ENCODE peak calls at places on chromosome 1, in eight cellular contexts. One of them, this sample, is unnamed.

GRCh38 chr1:21225065-21225464 is 48.4 kb upstream of the EIF4G3 start:
- DNase-seq in neural progenitor cell: no peak
- DNase-seq in PC-3: no peak
- DNase-seq in OCI-LY7: no peak
- DNase-seq in HCT116: no peak
- DNase-seq in GM23248: no peak
- DNase-seq in hepatocyte: no peak
- DNase-seq in SK-N-SH: no peak
- DNase-seq in this sample: no peak

GRCh38 chr1:205576805-205577761 is 54.7 kb downstream of the ELK4 start:
- DNase-seq in PC-3: no peak
- DNase-seq in neural progenitor cell: no peak
- DNase-seq in GM23248: no peak
- DNase-seq in OCI-LY7: no peak
- DNase-seq in SK-N-SH: no peak
- DNase-seq in hepatocyte: peak; percentile 2
- DNase-seq in HCT116: no peak
- DNase-seq in this sample: no peak

GRCh38 chr1:63051886-63052285 is 268.0 kb downstream of the ATG4C start:
- DNase-seq in HCT116: no peak
- DNase-seq in GM23248: no peak
- DNase-seq in PC-3: no peak
- DNase-seq in OCI-LY7: no peak
- DNase-seq in neural progenitor cell: no peak
- DNase-seq in SK-N-SH: no peak
- DNase-seq in hepatocyte: no peak
- DNase-seq in this sample: no peak

GRCh38 chr1:187471555-187471954 is 642.8 kb downstream of the PLA2G4A start:
- DNase-seq in hepatocyte: no peak
- DNase-seq in PC-3: peak; percentile 44
- DNase-seq in GM23248: peak; percentile 48
- DNase-seq in neural progenitor cell: no peak
- DNase-seq in SK-N-SH: no peak
- DNase-seq in OCI-LY7: no peak
- DNase-seq in HCT116: no peak
- DNase-seq in this sample: no peak

GRCh38 chr1:205693421-205693991 is 13.2 kb upstream of the SLC45A3 start:
- DNase-seq in SK-N-SH: no peak
- DNase-seq in OCI-LY7: no peak
- DNase-seq in neural progenitor cell: no peak
- DNase-seq in GM23248: no peak
- DNase-seq in hepatocyte: no peak
- DNase-seq in PC-3: no peak
- DNase-seq in HCT116: no peak
- DNase-seq in this sample: no peak

GRCh38 chr1:192810253-192810880 is 1.5 kb downstream of the RGS2 start:
- DNase-seq in SK-N-SH: no peak
- DNase-seq in OCI-LY7: peak; percentile 79
- DNase-seq in PC-3: peak; percentile 41
- DNase-seq in GM23248: no peak
- DNase-seq in HCT116: no peak
- DNase-seq in neural progenitor cell: peak; percentile 84
- DNase-seq in hepatocyte: peak; percentile 65
- DNase-seq in this sample: peak; percentile 80

GRCh38 chr1:151419819-151420218 is 20.4 kb downstream of the PSMB4 start:
- DNase-seq in GM23248: no peak
- DNase-seq in neural progenitor cell: no peak
- DNase-seq in PC-3: no peak
- DNase-seq in hepatocyte: no peak
- DNase-seq in OCI-LY7: no peak
- DNase-seq in HCT116: no peak
- DNase-seq in SK-N-SH: no peak
- DNase-seq in this sample: no peak

GRCh38 chr1:1178794-1179331 is 5.2 kb downstream of the TTLL10 start:
- DNase-seq in HCT116: no peak
- DNase-seq in neural progenitor cell: peak; percentile 1
- DNase-seq in hepatocyte: no peak
- DNase-seq in GM23248: no peak
- DNase-seq in OCI-LY7: no peak
- DNase-seq in PC-3: no peak
- DNase-seq in SK-N-SH: peak; percentile 30
- DNase-seq in this sample: no peak

GRCh38 chr1:210330279-210330866 is 1.7 kb downstream of the HHAT start:
- DNase-seq in neural progenitor cell: no peak
- DNase-seq in GM23248: no peak
- DNase-seq in OCI-LY7: no peak
- DNase-seq in SK-N-SH: peak; percentile 30
- DNase-seq in PC-3: no peak
- DNase-seq in HCT116: no peak
- DNase-seq in hepatocyte: peak; percentile 13
- DNase-seq in this sample: no peak

GRCh38 chr1:38133304-38133703 is 86.7 kb upstream of the POU3F1 start:
- DNase-seq in SK-N-SH: no peak
- DNase-seq in PC-3: no peak
- DNase-seq in neural progenitor cell: no peak
- DNase-seq in GM23248: no peak
- DNase-seq in OCI-LY7: no peak
- DNase-seq in HCT116: no peak
- DNase-seq in hepatocyte: no peak
- DNase-seq in this sample: no peak

GRCh38 chr1:109091196-109092193 is 931 bp downstream of the TMEM167B start:
- DNase-seq in neural progenitor cell: no peak
- DNase-seq in OCI-LY7: no peak
- DNase-seq in HCT116: no peak
- DNase-seq in SK-N-SH: peak; percentile 67
- DNase-seq in GM23248: peak; percentile 82
- DNase-seq in PC-3: no peak
- DNase-seq in hepatocyte: peak; percentile 67
- DNase-seq in this sample: peak; percentile 21

GRCh38 chr1:112713466-112714312 is 1.4 kb downstream of the PPM1J start:
- DNase-seq in SK-N-SH: no peak
- DNase-seq in GM23248: no peak
- DNase-seq in neural progenitor cell: peak; percentile 28
- DNase-seq in HCT116: no peak
- DNase-seq in PC-3: no peak
- DNase-seq in OCI-LY7: peak; percentile 85
- DNase-seq in hepatocyte: no peak
- DNase-seq in this sample: no peak

GRCh38 chr1:160522622-160523345 is at the start of gene SLAMF6:
- DNase-seq in PC-3: no peak
- DNase-seq in neural progenitor cell: no peak
- DNase-seq in GM23248: no peak
- DNase-seq in SK-N-SH: no peak
- DNase-seq in hepatocyte: no peak
- DNase-seq in HCT116: no peak
- DNase-seq in OCI-LY7: peak; percentile 81
- DNase-seq in this sample: peak; percentile 77

GRCh38 chr1:226550671-226551041 is 2.1 kb downstream of the STUM start:
- DNase-seq in GM23248: no peak
- DNase-seq in hepatocyte: no peak
- DNase-seq in neural progenitor cell: no peak
- DNase-seq in PC-3: no peak
- DNase-seq in OCI-LY7: no peak
- DNase-seq in HCT116: no peak
- DNase-seq in SK-N-SH: no peak
- DNase-seq in this sample: no peak

DNA sequence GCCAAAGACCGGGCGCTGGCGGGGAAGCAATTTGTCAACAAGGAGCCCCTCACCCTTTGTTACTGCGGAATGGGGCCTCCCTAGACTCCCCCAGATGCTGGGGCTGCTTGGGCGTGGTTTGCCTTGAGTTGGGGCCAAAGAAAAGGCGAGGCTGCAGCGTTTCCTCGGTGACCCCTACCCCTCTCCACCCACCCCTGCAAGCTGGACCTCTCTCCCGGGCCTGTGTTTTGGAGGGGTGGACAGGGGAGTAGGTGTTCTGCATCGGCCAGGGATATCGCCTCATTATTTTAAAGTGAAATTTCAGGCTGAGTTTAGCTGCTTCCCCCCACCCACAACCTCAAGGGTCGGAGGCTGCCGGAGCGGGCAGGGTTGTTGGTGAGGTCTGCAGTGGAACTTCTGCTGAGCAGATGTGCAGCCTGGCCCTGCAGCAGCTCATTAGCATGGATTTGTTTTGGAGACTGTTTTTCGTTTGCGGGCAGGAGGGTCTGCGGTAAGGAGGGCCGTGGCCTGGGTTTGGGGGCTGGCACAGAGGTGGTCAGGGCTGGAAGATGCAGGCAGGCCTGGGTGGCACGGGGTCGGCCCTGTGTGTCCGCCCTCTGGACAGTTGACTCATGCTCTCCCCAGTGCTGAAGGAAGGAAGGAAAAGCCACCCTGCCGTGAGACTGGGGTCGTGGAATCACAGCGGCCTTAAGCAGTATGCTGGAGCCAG is 1.6 kb downstream of the NBL1 start:
- DNase-seq in GM23248: peak; percentile 71
- DNase-seq in PC-3: no peak
- DNase-seq in hepatocyte: no peak
- DNase-seq in SK-N-SH: peak; percentile 83
- DNase-seq in OCI-LY7: no peak
- DNase-seq in HCT116: no peak
- DNase-seq in neural progenitor cell: peak; percentile 36
- DNase-seq in this sample: no peak
- TF ChIP-seq EZH2phosphoT487 in GM23248: no peak
- TF ChIP-seq EZH2phosphoT487 in PC-3: no peak
- TF ChIP-seq EZH2phosphoT487 in hepatocyte: no peak
- TF ChIP-seq EZH2phosphoT487 in SK-N-SH: no peak
- TF ChIP-seq EZH2phosphoT487 in OCI-LY7: no peak
- TF ChIP-seq EZH2phosphoT487 in HCT116: no peak
- TF ChIP-seq EZH2phosphoT487 in neural progenitor cell: no peak
- TF ChIP-seq EZH2phosphoT487 in this sample: no peak

GRCh38 chr1:12451560-12451900 is 166.5 kb downstream of the DHRS3 start:
- DNase-seq in HCT116: no peak
- DNase-seq in neural progenitor cell: no peak
- DNase-seq in SK-N-SH: no peak
- DNase-seq in GM23248: no peak
- DNase-seq in PC-3: no peak
- DNase-seq in hepatocyte: no peak
- DNase-seq in OCI-LY7: no peak
- DNase-seq in this sample: no peak

GRCh38 chr1:12450831-12451559 is 167.0 kb downstream of the DHRS3 start:
- DNase-seq in SK-N-SH: no peak
- DNase-seq in HCT116: no peak
- DNase-seq in OCI-LY7: no peak
- DNase-seq in GM23248: no peak
- DNase-seq in PC-3: no peak
- DNase-seq in neural progenitor cell: no peak
- DNase-seq in hepatocyte: no peak
- DNase-seq in this sample: no peak

GRCh38 chr1:12452262-12452661 is 165.7 kb downstream of the DHRS3 start:
- DNase-seq in PC-3: no peak
- DNase-seq in hepatocyte: no peak
- DNase-seq in HCT116: no peak
- DNase-seq in SK-N-SH: no peak
- DNase-seq in GM23248: no peak
- DNase-seq in neural progenitor cell: no peak
- DNase-seq in OCI-LY7: no peak
- DNase-seq in this sample: no peak

GRCh38 chr1:12454406-12455391 is 163.3 kb downstream of the DHRS3 start:
- DNase-seq in hepatocyte: no peak
- DNase-seq in HCT116: no peak
- DNase-seq in OCI-LY7: no peak
- DNase-seq in GM23248: peak; percentile 59
- DNase-seq in PC-3: peak; percentile 57
- DNase-seq in neural progenitor cell: no peak
- DNase-seq in SK-N-SH: no peak
- DNase-seq in this sample: no peak

DNA sequence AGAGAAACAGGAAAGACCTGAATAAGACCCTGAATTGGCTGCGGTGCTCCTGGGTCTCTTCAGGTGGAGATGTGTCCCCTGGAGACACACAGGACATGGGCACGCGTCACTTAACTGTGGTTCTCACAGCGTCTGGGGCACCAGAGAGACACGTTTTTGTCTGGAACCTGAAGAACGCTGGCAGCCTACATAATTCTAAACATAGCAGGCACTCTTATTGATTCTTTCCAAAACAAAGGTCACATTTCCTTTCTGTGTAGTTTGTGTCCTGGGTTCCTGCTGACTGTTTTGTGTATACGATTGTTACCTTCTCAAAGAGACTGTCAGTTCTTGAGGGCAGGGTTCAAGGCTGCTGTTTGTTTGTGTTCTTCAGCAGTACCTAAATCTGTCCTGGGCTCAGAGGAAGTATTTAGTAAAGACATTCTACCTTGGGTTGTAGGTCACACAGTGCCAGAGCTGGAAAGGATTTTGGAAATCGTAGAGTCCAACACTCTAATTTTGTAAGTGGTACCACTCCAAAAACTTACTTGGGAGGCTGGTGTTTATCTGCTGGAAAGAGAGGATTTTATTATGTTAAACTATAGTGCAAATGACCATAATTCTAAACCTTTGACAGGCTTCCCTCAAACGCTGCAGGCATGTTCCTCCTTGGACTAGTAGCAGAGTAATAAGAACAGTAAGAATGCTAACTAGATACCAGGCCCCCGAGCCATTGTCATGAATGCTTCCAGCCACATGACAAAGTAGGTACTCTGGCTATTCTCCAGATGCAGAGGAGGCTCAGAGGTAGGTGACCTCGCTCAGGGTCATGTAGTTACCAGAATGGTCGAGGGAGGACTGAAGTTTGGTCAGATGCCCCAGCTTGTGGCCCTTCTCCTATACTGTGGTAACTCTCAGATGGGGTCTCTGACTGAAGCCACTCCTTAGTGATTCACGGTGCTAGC is 164.3 kb downstream of the DHRS3 start:
- DNase-seq in hepatocyte: no peak
- DNase-seq in HCT116: no peak
- DNase-seq in GM23248: peak; percentile 19
- DNase-seq in PC-3: no peak
- DNase-seq in neural progenitor cell: no peak
- DNase-seq in OCI-LY7: no peak
- DNase-seq in SK-N-SH: no peak
- DNase-seq in this sample: no peak
- H3K4me1 ChIP-seq in hepatocyte: peaks cover 61% of the 10 kb centered on the region
- H3K4me1 ChIP-seq in HCT116: peaks cover 50% of the 10 kb centered on the region
- H3K4me1 ChIP-seq in GM23248: peaks cover 73% of the 10 kb centered on the region
- H3K4me1 ChIP-seq in PC-3: peaks cover 47% of the 10 kb centered on the region
- H3K4me1 ChIP-seq in neural progenitor cell: no peaks in the 10 kb centered on the region
- H3K4me1 ChIP-seq in OCI-LY7: no peaks in the 10 kb centered on the region
- H3K4me1 ChIP-seq in SK-N-SH: peaks cover 44% of the 10 kb centered on the region
- H3K4me1 ChIP-seq in this sample: peaks cover 16% of the 10 kb centered on the region

GRCh38 chr1:19260211-19261138 is 8.9 kb downstream of the MRTO4 start:
- DNase-seq in HCT116: no peak
- DNase-seq in OCI-LY7: no peak
- DNase-seq in neural progenitor cell: no peak
- DNase-seq in hepatocyte: peak; percentile 17
- DNase-seq in PC-3: peak; percentile 26
- DNase-seq in SK-N-SH: no peak
- DNase-seq in GM23248: peak; percentile 98
- DNase-seq in this sample: no peak
- TF ChIP-seq EZH2phosphoT487 in HCT116: no peak
- TF ChIP-seq EZH2phosphoT487 in OCI-LY7: no peak
- TF ChIP-seq EZH2phosphoT487 in neural progenitor cell: no peak
- TF ChIP-seq EZH2phosphoT487 in hepatocyte: no peak
- TF ChIP-seq EZH2phosphoT487 in PC-3: no peak
- TF ChIP-seq EZH2phosphoT487 in SK-N-SH: no peak
- TF ChIP-seq EZH2phosphoT487 in GM23248: no peak
- TF ChIP-seq EZH2phosphoT487 in this sample: no peak

DNA sequence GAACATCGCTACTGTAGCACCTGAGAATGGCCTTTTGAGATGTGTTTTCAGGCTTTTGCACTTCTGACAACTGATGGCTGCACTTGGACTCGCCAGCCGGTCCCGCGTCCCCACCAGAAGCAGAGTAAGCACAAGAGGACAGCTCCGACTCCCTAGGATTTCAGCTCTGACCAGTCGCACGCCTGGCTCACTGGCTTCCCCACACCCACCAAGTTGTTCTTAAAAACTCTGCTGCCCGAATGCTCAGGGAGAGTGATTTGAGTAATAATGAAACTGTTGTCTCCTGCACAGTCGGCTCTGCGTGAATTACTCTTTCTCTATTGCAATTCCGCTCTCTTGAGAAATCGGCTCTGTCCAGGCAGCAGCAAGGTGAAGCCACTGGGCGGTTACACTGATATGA is 40.2 kb upstream of the NLRP3 start:
- DNase-seq in OCI-LY7: no peak
- DNase-seq in hepatocyte: no peak
- DNase-seq in HCT116: no peak
- DNase-seq in SK-N-SH: no peak
- DNase-seq in neural progenitor cell: peak; percentile 29
- DNase-seq in PC-3: no peak
- DNase-seq in GM23248: no peak
- DNase-seq in this sample: no peak
- H3K4me1 ChIP-seq in OCI-LY7: no peaks in the 10 kb centered on the region
- H3K4me1 ChIP-seq in hepatocyte: no peaks in the 10 kb centered on the region
- H3K4me1 ChIP-seq in HCT116: no peaks in the 10 kb centered on the region
- H3K4me1 ChIP-seq in SK-N-SH: no peaks in the 10 kb centered on the region
- H3K4me1 ChIP-seq in neural progenitor cell: peaks cover 23% of the 10 kb centered on the region
- H3K4me1 ChIP-seq in PC-3: peaks cover 5% of the 10 kb centered on the region
- H3K4me1 ChIP-seq in GM23248: peaks cover 5% of the 10 kb centered on the region
- H3K4me1 ChIP-seq in this sample: no peaks in the 10 kb centered on the region

This sample was measured in MM.1S.